ENCODE peak calls at places on chromosomes 12 and 14, in six cellular contexts. Z is mesenchymal stem cell, W is H1, O is IMR-90, P is H9, F is trophoblast cell. B is an unnamed sample.

GRCh38 chr12:109088818-109089217 is 4.5 kb downstream of the ALKBH2 start:
- DNase-seq in P (no peak), F (no peak), W (no peak), Z (no peak), O (peak), B (no peak)

GRCh38 chr12:107593713-107594381 is 91.8 kb upstream of the PWP1 start:
- DNase-seq in Z (no peak), P (no peak), F (peak), O (no peak), W (no peak), B (no peak)

GRCh38 chr12:32714772-32715171 is 35.7 kb downstream of the DNM1L start:
- DNase-seq in P (no peak), F (no peak), Z (no peak), W (no peak), O (no peak), B (no peak)

GRCh38 chr12:52082668-52082987 is 3.1 kb downstream of the SMIM41 start:
- DNase-seq in Z (no peak), W (no peak), P (no peak), O (no peak), F (no peak), B (no peak)

GRCh38 chr12:122318607-122319311 is 52.5 kb upstream of the VPS33A start:
- DNase-seq in O (peak), F (no peak), P (no peak), Z (peak), W (no peak), B (no peak)

GRCh38 chr14:56185991-56186390 is 67.8 kb downstream of the PELI2 start:
- DNase-seq in Z (no peak), W (no peak), P (no peak), F (no peak), O (no peak), B (no peak)

GRCh38 chr14:99534863-99535262 is 53.7 kb downstream of the CCNK start:
- DNase-seq in W (no peak), O (no peak), Z (no peak), P (no peak), F (no peak), B (peak)

GRCh38 chr12:31008961-31009840 is 64.5 kb upstream of the DDX11 start:
- DNase-seq in P (no peak), W (no peak), O (no peak), F (no peak), Z (no peak), B (no peak)

GRCh38 chr12:47004634-47005033 is 74.8 kb upstream of the PCED1B start:
- DNase-seq in W (no peak), Z (peak), P (no peak), O (peak), F (no peak), B (no peak)

GRCh38 chr14:21626491-21627230 is 8.1 kb downstream of the OR10G2 start:
- DNase-seq in W (no peak), F (no peak), Z (peak), P (no peak), O (peak), B (no peak)

GRCh38 chr14:28294834-28295440 is 471.6 kb upstream of the FOXG1 start:
- DNase-seq in F (no peak), W (no peak), O (no peak), Z (no peak), P (no peak), B (no peak)

GRCh38 chr12:107318804-107319535 is 225.6 kb upstream of the CRY1 start:
- DNase-seq in W (peak), P (peak), O (peak), Z (peak), F (peak), B (peak)

GRCh38 chr14:76936483-76936882 is 92.0 kb downstream of the IRF2BPL start:
- DNase-seq in W (no peak), O (peak), P (no peak), Z (peak), F (no peak), B (no peak)

GRCh38 chr12:127296591-127296990 is 970.4 kb upstream of the TMEM132C start:
- DNase-seq in O (no peak), W (no peak), P (no peak), F (no peak), Z (no peak), B (no peak)

GRCh38 chr12:63068857-63069442 is 82.1 kb downstream of the AVPR1A start:
- DNase-seq in O (peak), W (no peak), F (peak), Z (peak), P (no peak), B (peak)

GRCh38 chr12:21666722-21667121 is 9.1 kb upstream of the LDHB start:
- DNase-seq in W (no peak), O (no peak), F (no peak), P (no peak), Z (peak), B (no peak)

GRCh38 chr12:74541074-74541473 is 3.4 kb downstream of the ATXN7L3B start:
- DNase-seq in F (no peak), P (no peak), Z (no peak), W (no peak), O (no peak), B (no peak)

GRCh38 chr14:65255029-65255545 is 152.8 kb upstream of the MAX start:
- DNase-seq in P (no peak), F (peak), Z (peak), W (no peak), O (peak), B (no peak)

GRCh38 chr12:111773801-111774551 is 7.2 kb downstream of the ALDH2 start:
- DNase-seq in W (no peak), F (peak), Z (peak), P (no peak), O (peak), B (no peak)

GRCh38 chr12:61220337-61220736 is 1039.9 kb upstream of the USP15 start:
- DNase-seq in Z (no peak), O (no peak), F (no peak), W (no peak), P (no peak), B (no peak)

GRCh38 chr12:67918441-67918840 is 70.8 kb upstream of the IFNG-AS1 start:
- DNase-seq in O (no peak), Z (no peak), F (no peak), W (no peak), P (no peak), B (no peak)

GRCh38 chr12:16606201-16606849 is 363 bp upstream of the LMO3 start:
- DNase-seq in P (peak), Z (peak), W (peak), F (no peak), O (peak), B (no peak)

GRCh38 chr12:54786081-54786480 is 68.2 kb upstream of the MUCL1 start:
- DNase-seq in O (no peak), Z (no peak), P (peak), F (no peak), W (no peak), B (no peak)

GRCh38 chr12:75341873-75342272 is 7.4 kb downstream of the GLIPR1L1 start:
- DNase-seq in O (peak), Z (no peak), P (no peak), F (peak), W (no peak), B (no peak)

GRCh38 chr12:106954462-106955376 is 988 bp upstream of the TMEM263 start:
- DNase-seq in Z (no peak), P (peak), F (no peak), O (peak), W (peak), B (no peak)

GRCh38 chr12:13095266-13095995 is 8.0 kb downstream of the GSG1 start:
- DNase-seq in O (no peak), Z (no peak), P (no peak), W (no peak), F (no peak), B (no peak)
- H3K23ac ChIP-seq in O (peak), Z (no peak), P (no peak), W (no peak), F (no peak), B (no peak)

GRCh38 chr14:75229923-75230792 is 48.5 kb upstream of the FOS start:
- DNase-seq in O (peak), Z (peak), W (no peak), P (no peak), F (no peak), B (no peak)

GRCh38 chr14:75236897-75237296 is 41.7 kb upstream of the FOS start:
- DNase-seq in Z (no peak), W (no peak), F (no peak), P (no peak), O (no peak), B (no peak)

GRCh38 chr14:75231320-75231719 is 47.3 kb upstream of the FOS start:
- DNase-seq in W (no peak), P (no peak), F (no peak), Z (no peak), O (no peak), B (no peak)

GRCh38 chr14:75232597-75232996 is 46.0 kb upstream of the FOS start:
- DNase-seq in O (no peak), Z (no peak), F (no peak), W (no peak), P (no peak), B (no peak)

DNA sequence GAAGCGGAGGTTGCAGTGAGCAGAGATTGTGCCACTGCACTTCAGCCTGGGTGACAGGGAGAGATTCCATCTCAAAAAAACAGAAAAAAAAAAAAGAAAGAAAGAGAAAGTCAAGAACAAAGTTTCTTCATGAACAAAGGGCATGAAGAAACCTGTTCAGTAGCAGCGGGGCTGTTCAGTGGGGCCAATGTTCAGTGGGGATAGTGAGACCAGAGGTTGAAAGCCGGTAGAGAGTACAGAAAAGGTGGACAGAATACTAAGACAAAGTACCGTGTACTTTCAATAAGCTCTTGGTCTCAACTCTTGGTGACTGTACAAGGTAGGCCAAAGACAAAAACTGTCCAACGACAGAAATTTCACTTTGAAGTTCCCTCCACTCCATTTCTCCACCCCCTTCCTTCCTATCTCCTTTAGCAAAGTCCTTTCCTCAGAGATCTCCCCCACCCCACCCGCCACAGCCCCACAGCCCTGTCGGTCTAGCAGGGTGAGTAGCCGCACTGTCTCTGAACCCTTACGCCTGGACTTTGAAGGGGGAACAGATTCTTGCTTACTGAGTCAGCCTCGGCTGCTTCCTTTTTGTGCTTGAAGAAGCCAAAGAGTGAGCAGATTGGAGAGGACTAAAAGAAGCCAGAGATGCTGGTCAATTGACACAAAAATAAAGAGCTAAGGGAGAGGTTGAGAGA is 44.3 kb upstream of the FOS start:
- DNase-seq in Z (peak), W (no peak), F (no peak), P (no peak), O (peak), B (no peak)
- H3K4me2 ChIP-seq in Z (no peak), W (no peak), F (peak), P (no peak), O (peak), B (no peak)

DNA sequence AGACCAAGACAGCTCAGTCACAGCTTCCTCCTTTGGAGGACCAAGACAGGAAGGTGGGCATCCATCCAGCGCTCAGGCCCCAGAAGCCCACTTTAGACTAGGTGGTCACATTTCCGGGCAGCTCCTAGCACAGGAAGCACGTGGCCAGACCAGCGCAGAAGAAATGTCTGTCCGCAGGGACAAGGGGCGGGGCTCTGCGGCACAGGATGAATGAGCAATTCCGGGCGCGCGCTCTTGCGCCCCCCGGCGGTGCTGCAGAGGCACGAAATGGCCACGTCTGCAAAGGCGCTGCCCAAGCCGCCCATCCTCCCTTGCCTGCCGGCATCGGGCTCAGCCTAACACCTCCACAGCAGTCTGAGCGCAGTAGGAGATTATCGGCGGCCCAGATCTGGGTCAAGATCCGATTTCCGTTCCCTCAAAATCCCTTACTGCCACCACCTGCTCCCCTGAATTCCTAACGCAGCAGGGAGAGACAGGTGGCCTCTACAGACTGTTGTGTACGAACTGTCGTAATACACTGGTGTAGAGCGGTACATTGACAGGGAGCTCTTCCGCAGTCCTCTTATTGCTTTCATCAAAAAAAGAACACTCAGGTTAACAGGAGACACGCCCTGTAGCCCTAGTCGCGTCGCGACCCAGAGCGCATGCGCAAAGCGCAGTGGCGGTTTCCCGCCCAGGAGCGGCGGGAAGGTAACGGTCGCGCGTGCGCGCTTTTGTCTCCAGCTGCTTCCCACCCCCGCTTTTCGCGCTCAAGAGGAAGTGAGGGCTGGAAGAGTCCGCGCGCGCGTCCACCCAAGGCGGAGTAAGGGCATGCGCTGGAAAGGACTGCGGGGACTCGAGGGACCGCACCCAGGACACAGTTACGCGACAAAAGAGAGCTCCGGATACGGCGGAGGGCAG is 794 bp downstream of the TUBA1B start:
- DNase-seq in Z (peak), W (peak), O (peak), F (peak), P (peak), B (peak)
- H2AFZ ChIP-seq in Z (no peak), W (no peak), O (peak), F (peak), P (no peak), B (peak)

DNA sequence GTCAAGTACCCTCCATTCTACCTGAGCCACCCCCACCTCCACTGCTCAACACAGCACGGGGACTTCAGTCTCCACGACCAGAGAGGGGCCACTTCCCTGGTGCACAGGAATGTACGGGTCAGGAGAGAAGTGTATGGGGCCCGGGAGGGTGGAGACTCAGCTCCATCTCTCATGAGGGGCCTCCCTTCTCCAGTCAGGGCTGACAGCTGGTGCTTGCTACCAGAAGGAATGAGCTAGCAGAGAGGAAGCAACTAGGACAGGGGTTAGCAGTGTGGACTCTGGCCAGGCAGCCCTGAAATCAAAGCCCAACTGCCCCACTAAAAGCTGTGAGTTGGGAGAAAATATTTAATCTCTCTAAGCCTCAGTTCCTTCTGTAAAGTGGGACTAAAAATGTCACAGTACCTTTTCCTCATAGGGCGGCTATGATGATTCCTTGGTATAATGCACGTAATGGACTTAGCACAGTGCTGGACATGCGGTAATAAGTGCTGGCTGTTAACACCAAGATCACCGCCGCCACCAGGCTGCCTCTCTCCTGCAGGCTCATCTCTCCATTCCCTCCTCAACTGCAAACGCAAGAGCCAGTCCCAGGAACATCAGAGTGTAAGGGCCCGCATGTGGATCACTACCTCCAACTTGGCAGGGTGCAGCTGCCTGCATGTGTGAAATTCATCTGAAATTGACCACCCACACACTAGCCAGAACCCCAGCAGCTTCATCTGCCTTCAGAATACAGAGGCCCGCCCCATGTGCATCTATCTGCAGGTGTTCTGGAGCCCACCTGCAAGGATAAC is 14.6 kb downstream of the ACTN1 start:
- DNase-seq in P (no peak), F (peak), O (peak), Z (peak), W (no peak), B (no peak)
- H3K23ac ChIP-seq in P (no peak), F (no peak), O (peak), Z (no peak), W (no peak), B (no peak)

DNA sequence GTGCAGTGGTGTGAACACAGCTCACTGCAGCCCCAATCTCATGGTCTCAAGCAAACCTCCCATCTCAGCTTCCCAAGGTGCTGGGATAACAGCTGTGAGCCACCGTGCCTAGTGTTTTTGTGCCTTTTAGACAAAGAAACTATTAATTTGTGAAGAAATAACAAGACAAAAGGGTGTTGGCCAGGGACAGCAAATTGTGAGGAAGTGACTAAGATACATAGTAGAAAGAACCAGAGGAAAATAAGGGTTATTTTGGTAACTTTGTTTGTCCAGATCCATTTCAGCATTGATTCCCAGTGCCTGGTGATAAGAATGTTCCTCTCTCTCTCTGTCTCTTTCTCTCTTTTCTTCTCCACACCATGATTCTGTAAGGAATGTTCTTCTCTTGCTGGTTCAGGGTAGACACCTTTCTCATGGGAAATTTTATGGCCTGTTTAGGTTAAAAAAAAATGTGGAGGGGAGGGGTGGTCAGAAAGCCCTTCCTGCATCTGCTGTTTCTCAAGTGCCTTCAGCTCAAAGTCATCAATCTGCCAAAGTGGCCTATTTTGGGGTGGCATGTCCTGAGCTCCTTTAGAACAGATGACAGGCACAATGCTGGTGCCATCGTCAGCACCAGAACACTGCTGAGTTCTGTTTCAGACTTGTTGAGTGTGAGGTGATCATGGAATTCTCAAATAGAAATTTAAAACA is 184.4 kb upstream of the EEA1 start:
- DNase-seq in P (no peak), F (no peak), W (no peak), O (no peak), Z (peak), B (no peak)
- H3K4me2 ChIP-seq in P (no peak), F (no peak), W (no peak), O (no peak), Z (no peak), B (no peak)